ENCODE peak calls at places on chromosomes 6 and 20, in seven cellular contexts. One of them, this sample, is unnamed. For H3K9me3 and H3K4me1, the result is how much of the 10 kb centered on the place peaks cover.

GRCh38 chr6:50962213-50962759 is 143.6 kb downstream of the TFAP2B start:
- DNase-seq in uterus: no peak
- DNase-seq in heart left ventricle: no peak
- DNase-seq in esophagus muscularis mucosa: no peak
- DNase-seq in cardiac muscle cell: no peak
- DNase-seq in lung: no peak
- DNase-seq in right cardiac atrium: no peak
- DNase-seq in this sample: no peak

GRCh38 chr20:60869032-60869550 is 383.0 kb upstream of the CDH4 start:
- DNase-seq in uterus: no peak
- DNase-seq in heart left ventricle: no peak
- DNase-seq in esophagus muscularis mucosa: no peak
- DNase-seq in cardiac muscle cell: no peak
- DNase-seq in lung: no peak
- DNase-seq in right cardiac atrium: no peak
- DNase-seq in this sample: no peak

GRCh38 chr6:22149081-22149480 is 147.8 kb downstream of the PRL start:
- DNase-seq in uterus: no peak
- DNase-seq in heart left ventricle: no peak
- DNase-seq in esophagus muscularis mucosa: no peak
- DNase-seq in cardiac muscle cell: no peak
- DNase-seq in lung: no peak
- DNase-seq in right cardiac atrium: no peak
- DNase-seq in this sample: no peak

GRCh38 chr6:110063864-110064263 is 85.8 kb downstream of the GPR6 start:
- DNase-seq in uterus: no peak
- DNase-seq in heart left ventricle: no peak
- DNase-seq in esophagus muscularis mucosa: peak
- DNase-seq in cardiac muscle cell: no peak
- DNase-seq in lung: no peak
- DNase-seq in right cardiac atrium: no peak
- DNase-seq in this sample: no peak

GRCh38 chr6:28634406-28634757 is 108.7 kb downstream of the GPX5 start:
- DNase-seq in uterus: no peak
- DNase-seq in heart left ventricle: no peak
- DNase-seq in esophagus muscularis mucosa: no peak
- DNase-seq in cardiac muscle cell: no peak
- DNase-seq in lung: no peak
- DNase-seq in right cardiac atrium: no peak
- DNase-seq in this sample: no peak

GRCh38 chr20:38246357-38247165 is 14.0 kb downstream of the KIAA1755 start:
- DNase-seq in uterus: peak
- DNase-seq in heart left ventricle: no peak
- DNase-seq in esophagus muscularis mucosa: no peak
- DNase-seq in cardiac muscle cell: no peak
- DNase-seq in lung: no peak
- DNase-seq in right cardiac atrium: no peak
- DNase-seq in this sample: no peak

GRCh38 chr6:3776881-3777507 is 25.5 kb upstream of the PXDC1 start:
- DNase-seq in uterus: no peak
- DNase-seq in heart left ventricle: no peak
- DNase-seq in esophagus muscularis mucosa: no peak
- DNase-seq in cardiac muscle cell: peak
- DNase-seq in lung: no peak
- DNase-seq in right cardiac atrium: no peak
- DNase-seq in this sample: no peak

GRCh38 chr20:25248501-25249172 is 752 bp downstream of the PYGB start:
- DNase-seq in uterus: peak
- DNase-seq in heart left ventricle: no peak
- DNase-seq in esophagus muscularis mucosa: no peak
- DNase-seq in cardiac muscle cell: peak
- DNase-seq in lung: no peak
- DNase-seq in right cardiac atrium: peak
- DNase-seq in this sample: peak

GRCh38 chr20:47544240-47544639 is 42.6 kb downstream of the NCOA3 start:
- DNase-seq in uterus: no peak
- DNase-seq in heart left ventricle: no peak
- DNase-seq in esophagus muscularis mucosa: no peak
- DNase-seq in cardiac muscle cell: no peak
- DNase-seq in lung: no peak
- DNase-seq in right cardiac atrium: no peak
- DNase-seq in this sample: no peak

GRCh38 chr6:134590449-134590848 is 272.5 kb upstream of the SGK1 start:
- DNase-seq in uterus: no peak
- DNase-seq in heart left ventricle: no peak
- DNase-seq in esophagus muscularis mucosa: no peak
- DNase-seq in cardiac muscle cell: no peak
- DNase-seq in lung: no peak
- DNase-seq in right cardiac atrium: no peak
- DNase-seq in this sample: no peak

GRCh38 chr20:61755971-61756421 is 309.7 kb downstream of the TAF4 start:
- DNase-seq in uterus: no peak
- DNase-seq in heart left ventricle: no peak
- DNase-seq in esophagus muscularis mucosa: no peak
- DNase-seq in cardiac muscle cell: no peak
- DNase-seq in lung: no peak
- DNase-seq in right cardiac atrium: no peak
- DNase-seq in this sample: peak

GRCh38 chr20:17680836-17681740 is 954 bp downstream of the RRBP1 start:
- DNase-seq in uterus: peak
- DNase-seq in heart left ventricle: peak
- DNase-seq in esophagus muscularis mucosa: no peak
- DNase-seq in cardiac muscle cell: peak
- DNase-seq in lung: peak
- DNase-seq in right cardiac atrium: peak
- DNase-seq in this sample: peak

GRCh38 chr6:139891471-139891870 is 517.0 kb upstream of the CITED2 start:
- DNase-seq in uterus: no peak
- DNase-seq in heart left ventricle: no peak
- DNase-seq in esophagus muscularis mucosa: no peak
- DNase-seq in cardiac muscle cell: no peak
- DNase-seq in lung: no peak
- DNase-seq in right cardiac atrium: no peak
- DNase-seq in this sample: no peak

GRCh38 chr6:139290787-139291294 is 957 bp downstream of the TXLNB start:
- DNase-seq in uterus: peak
- DNase-seq in heart left ventricle: peak
- DNase-seq in esophagus muscularis mucosa: no peak
- DNase-seq in cardiac muscle cell: peak
- DNase-seq in lung: no peak
- DNase-seq in right cardiac atrium: no peak
- DNase-seq in this sample: no peak

GRCh38 chr6:170269151-170269872 is 21.6 kb downstream of the DLL1 start:
- DNase-seq in uterus: no peak
- DNase-seq in heart left ventricle: peak
- DNase-seq in esophagus muscularis mucosa: no peak
- DNase-seq in cardiac muscle cell: no peak
- DNase-seq in lung: no peak
- DNase-seq in right cardiac atrium: no peak
- DNase-seq in this sample: peak

GRCh38 chr6:1552296-1552761 is 57.4 kb upstream of the FOXC1 start:
- DNase-seq in uterus: no peak
- DNase-seq in heart left ventricle: no peak
- DNase-seq in esophagus muscularis mucosa: no peak
- DNase-seq in cardiac muscle cell: no peak
- DNase-seq in lung: no peak
- DNase-seq in right cardiac atrium: no peak
- DNase-seq in this sample: no peak

GRCh38 chr6:48613221-48613949 is 502.4 kb upstream of the PTCHD4 start:
- DNase-seq in uterus: no peak
- DNase-seq in heart left ventricle: no peak
- DNase-seq in esophagus muscularis mucosa: no peak
- DNase-seq in cardiac muscle cell: no peak
- DNase-seq in lung: no peak
- DNase-seq in right cardiac atrium: no peak
- DNase-seq in this sample: no peak

GRCh38 chr20:50589548-50590347 is 79.6 kb downstream of the PTPN1 start:
- DNase-seq in uterus: no peak
- DNase-seq in heart left ventricle: no peak
- DNase-seq in esophagus muscularis mucosa: no peak
- DNase-seq in cardiac muscle cell: no peak
- DNase-seq in lung: no peak
- DNase-seq in right cardiac atrium: no peak
- DNase-seq in this sample: peak

GRCh38 chr6:138349891-138350290 is 27.8 kb upstream of the SMIM28 start:
- DNase-seq in uterus: no peak
- DNase-seq in heart left ventricle: no peak
- DNase-seq in esophagus muscularis mucosa: no peak
- DNase-seq in cardiac muscle cell: no peak
- DNase-seq in lung: no peak
- DNase-seq in right cardiac atrium: no peak
- DNase-seq in this sample: no peak

DNA sequence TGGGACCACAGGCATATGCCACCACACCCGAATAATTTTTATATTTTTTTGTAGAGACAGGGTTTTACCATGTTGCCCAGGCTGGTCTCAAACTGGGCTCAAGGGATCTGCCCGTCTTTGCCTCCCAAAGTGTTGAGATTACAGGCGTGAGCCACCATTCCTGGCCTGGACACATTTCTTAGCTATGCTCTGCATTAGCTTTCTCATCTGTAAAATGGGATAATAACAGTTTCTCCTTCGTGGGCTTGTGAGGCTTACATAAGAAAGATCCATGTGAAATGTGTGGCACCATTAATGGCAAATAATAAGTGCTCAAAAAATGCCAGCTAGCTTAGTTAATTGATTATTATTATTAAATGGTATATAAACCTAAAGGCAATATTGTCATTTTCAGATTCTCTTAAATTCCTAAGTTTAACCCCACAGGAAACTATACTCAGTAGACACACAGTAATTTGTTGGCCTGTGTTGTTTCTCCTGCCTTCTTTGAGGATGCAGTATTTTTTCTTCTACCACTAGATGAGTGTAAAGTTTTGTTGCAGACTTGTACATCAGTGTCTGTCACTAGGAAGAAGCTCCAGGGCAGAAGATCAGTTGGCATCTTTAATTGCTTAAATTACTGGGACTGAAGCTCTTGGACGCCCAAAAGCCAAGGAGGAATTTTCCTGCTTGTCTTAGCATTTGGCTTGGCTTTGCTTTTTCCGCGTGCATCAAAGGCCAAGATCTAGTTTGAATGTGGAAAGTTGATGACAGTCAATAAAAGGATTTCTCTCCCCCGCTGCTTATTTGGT is 162.3 kb upstream of the ZNF217 start:
- DNase-seq in uterus: no peak
- DNase-seq in heart left ventricle: no peak
- DNase-seq in esophagus muscularis mucosa: no peak
- DNase-seq in cardiac muscle cell: no peak
- DNase-seq in lung: no peak
- DNase-seq in right cardiac atrium: no peak
- DNase-seq in this sample: no peak
- H3K9me3 ChIP-seq in uterus: under half
- H3K9me3 ChIP-seq in heart left ventricle: under half
- H3K9me3 ChIP-seq in esophagus muscularis mucosa: under half
- H3K9me3 ChIP-seq in cardiac muscle cell: under half
- H3K9me3 ChIP-seq in lung: under half
- H3K9me3 ChIP-seq in right cardiac atrium: under half
- H3K9me3 ChIP-seq in this sample: under half

GRCh38 chr20:42095221-42095620 is 477.0 kb upstream of the CHD6 start:
- DNase-seq in uterus: no peak
- DNase-seq in heart left ventricle: no peak
- DNase-seq in esophagus muscularis mucosa: no peak
- DNase-seq in cardiac muscle cell: no peak
- DNase-seq in lung: no peak
- DNase-seq in right cardiac atrium: no peak
- DNase-seq in this sample: no peak

GRCh38 chr20:42097741-42098140 is 479.6 kb upstream of the CHD6 start:
- DNase-seq in uterus: no peak
- DNase-seq in heart left ventricle: no peak
- DNase-seq in esophagus muscularis mucosa: no peak
- DNase-seq in cardiac muscle cell: no peak
- DNase-seq in lung: no peak
- DNase-seq in right cardiac atrium: no peak
- DNase-seq in this sample: no peak

GRCh38 chr20:42093041-42093440 is 474.9 kb upstream of the CHD6 start:
- DNase-seq in uterus: no peak
- DNase-seq in heart left ventricle: no peak
- DNase-seq in esophagus muscularis mucosa: no peak
- DNase-seq in cardiac muscle cell: no peak
- DNase-seq in lung: no peak
- DNase-seq in right cardiac atrium: no peak
- DNase-seq in this sample: no peak

GRCh38 chr20:42093542-42094440 is 475.6 kb upstream of the CHD6 start:
- DNase-seq in uterus: no peak
- DNase-seq in heart left ventricle: no peak
- DNase-seq in esophagus muscularis mucosa: no peak
- DNase-seq in cardiac muscle cell: no peak
- DNase-seq in lung: no peak
- DNase-seq in right cardiac atrium: no peak
- DNase-seq in this sample: no peak
- H3K4me1 ChIP-seq in uterus: under half
- H3K4me1 ChIP-seq in heart left ventricle: under half
- H3K4me1 ChIP-seq in esophagus muscularis mucosa: under half
- H3K4me1 ChIP-seq in cardiac muscle cell: under half
- H3K4me1 ChIP-seq in lung: under half
- H3K4me1 ChIP-seq in right cardiac atrium: under half
- H3K4me1 ChIP-seq in this sample: under half

GRCh38 chr6:47105469-47106188 is 63.5 kb upstream of the ADGRF1 start:
- DNase-seq in uterus: no peak
- DNase-seq in heart left ventricle: no peak
- DNase-seq in esophagus muscularis mucosa: no peak
- DNase-seq in cardiac muscle cell: no peak
- DNase-seq in lung: no peak
- DNase-seq in right cardiac atrium: no peak
- DNase-seq in this sample: no peak

GRCh38 chr6:47106216-47106615 is 64.1 kb upstream of the ADGRF1 start:
- DNase-seq in uterus: no peak
- DNase-seq in heart left ventricle: no peak
- DNase-seq in esophagus muscularis mucosa: no peak
- DNase-seq in cardiac muscle cell: no peak
- DNase-seq in lung: no peak
- DNase-seq in right cardiac atrium: no peak
- DNase-seq in this sample: no peak

GRCh38 chr6:47109281-47109680 is 67.1 kb upstream of the ADGRF1 start:
- DNase-seq in uterus: no peak
- DNase-seq in heart left ventricle: no peak
- DNase-seq in esophagus muscularis mucosa: no peak
- DNase-seq in cardiac muscle cell: no peak
- DNase-seq in lung: no peak
- DNase-seq in right cardiac atrium: no peak
- DNase-seq in this sample: no peak

GRCh38 chr6:47103931-47104330 is 61.8 kb upstream of the ADGRF1 start:
- DNase-seq in uterus: no peak
- DNase-seq in heart left ventricle: no peak
- DNase-seq in esophagus muscularis mucosa: no peak
- DNase-seq in cardiac muscle cell: no peak
- DNase-seq in lung: no peak
- DNase-seq in right cardiac atrium: no peak
- DNase-seq in this sample: no peak

GRCh38 chr6:47106721-47107197 is 64.6 kb upstream of the ADGRF1 start:
- DNase-seq in uterus: no peak
- DNase-seq in heart left ventricle: no peak
- DNase-seq in esophagus muscularis mucosa: no peak
- DNase-seq in cardiac muscle cell: peak
- DNase-seq in lung: no peak
- DNase-seq in right cardiac atrium: no peak
- DNase-seq in this sample: no peak
- H3K27ac ChIP-seq in uterus: no peak
- H3K27ac ChIP-seq in heart left ventricle: no peak
- H3K27ac ChIP-seq in esophagus muscularis mucosa: no peak
- H3K27ac ChIP-seq in cardiac muscle cell: no peak
- H3K27ac ChIP-seq in lung: no peak
- H3K27ac ChIP-seq in right cardiac atrium: no peak
- H3K27ac ChIP-seq in this sample: no peak

GRCh38 chr20:56328861-56329260 is 29.9 kb upstream of the FAM210B start:
- DNase-seq in uterus: no peak
- DNase-seq in heart left ventricle: no peak
- DNase-seq in esophagus muscularis mucosa: no peak
- DNase-seq in cardiac muscle cell: peak
- DNase-seq in lung: no peak
- DNase-seq in right cardiac atrium: no peak
- DNase-seq in this sample: no peak
- H3K9me3 ChIP-seq in uterus: under half
- H3K9me3 ChIP-seq in heart left ventricle: under half
- H3K9me3 ChIP-seq in esophagus muscularis mucosa: under half
- H3K9me3 ChIP-seq in cardiac muscle cell: under half
- H3K9me3 ChIP-seq in lung: under half
- H3K9me3 ChIP-seq in right cardiac atrium: under half
- H3K9me3 ChIP-seq in this sample: under half